ENCODE peak calls at places on chromosomes 12 and 14, in five cellular contexts. One of them, this sample, is unnamed.

GRCh38 chr12:13008741-13009380 is 8.8 kb upstream of the HEBP1 start:
- DNase-seq in NK-92 treated with Interleukin-12 subunit alpha and Interleukin-12 subunit beta, amount 100 ng/mL, for 24 hours: no peak
- DNase-seq in T-helper 1 cell: no peak
- DNase-seq in HEK293T: no peak
- DNase-seq in CD8-positive, alpha-beta memory T cell: no peak
- DNase-seq in this sample: no peak

GRCh38 chr12:105083551-105084105 is 630 bp downstream of the ALDH1L2 start:
- DNase-seq in CD8-positive, alpha-beta memory T cell: no peak
- DNase-seq in HEK293T: peak
- DNase-seq in T-helper 1 cell: no peak
- DNase-seq in NK-92 treated with Interleukin-12 subunit alpha and Interleukin-12 subunit beta, amount 100 ng/mL, for 24 hours: no peak
- DNase-seq in this sample: peak

GRCh38 chr14:50389668-50390441 is 6.8 kb downstream of the CDKL1 start:
- DNase-seq in HEK293T: no peak
- DNase-seq in T-helper 1 cell: no peak
- DNase-seq in NK-92 treated with Interleukin-12 subunit alpha and Interleukin-12 subunit beta, amount 100 ng/mL, for 24 hours: no peak
- DNase-seq in CD8-positive, alpha-beta memory T cell: no peak
- DNase-seq in this sample: no peak

GRCh38 chr12:22529281-22530060 is 14.9 kb downstream of the C2CD5 start:
- DNase-seq in CD8-positive, alpha-beta memory T cell: no peak
- DNase-seq in T-helper 1 cell: no peak
- DNase-seq in HEK293T: no peak
- DNase-seq in NK-92 treated with Interleukin-12 subunit alpha and Interleukin-12 subunit beta, amount 100 ng/mL, for 24 hours: no peak
- DNase-seq in this sample: no peak

GRCh38 chr12:98935847-98936246 is 290.8 kb downstream of the APAF1 start:
- DNase-seq in NK-92 treated with Interleukin-12 subunit alpha and Interleukin-12 subunit beta, amount 100 ng/mL, for 24 hours: no peak
- DNase-seq in HEK293T: no peak
- DNase-seq in T-helper 1 cell: no peak
- DNase-seq in CD8-positive, alpha-beta memory T cell: no peak
- DNase-seq in this sample: no peak

GRCh38 chr14:99479903-99480855 is 480 bp downstream of the SETD3 start:
- DNase-seq in CD8-positive, alpha-beta memory T cell: peak
- DNase-seq in NK-92 treated with Interleukin-12 subunit alpha and Interleukin-12 subunit beta, amount 100 ng/mL, for 24 hours: peak
- DNase-seq in HEK293T: peak
- DNase-seq in T-helper 1 cell: peak
- DNase-seq in this sample: peak

GRCh38 chr14:26598081-26598671 is 343 bp upstream of the NOVA1 start:
- DNase-seq in T-helper 1 cell: no peak
- DNase-seq in CD8-positive, alpha-beta memory T cell: no peak
- DNase-seq in NK-92 treated with Interleukin-12 subunit alpha and Interleukin-12 subunit beta, amount 100 ng/mL, for 24 hours: no peak
- DNase-seq in HEK293T: peak
- DNase-seq in this sample: peak

GRCh38 chr14:90263748-90264449 is 7.5 kb downstream of the PSMC1 start:
- DNase-seq in NK-92 treated with Interleukin-12 subunit alpha and Interleukin-12 subunit beta, amount 100 ng/mL, for 24 hours: no peak
- DNase-seq in T-helper 1 cell: no peak
- DNase-seq in CD8-positive, alpha-beta memory T cell: no peak
- DNase-seq in HEK293T: no peak
- DNase-seq in this sample: no peak

GRCh38 chr14:103495854-103496253 is 26.8 kb downstream of the CKB start:
- DNase-seq in CD8-positive, alpha-beta memory T cell: no peak
- DNase-seq in HEK293T: no peak
- DNase-seq in T-helper 1 cell: no peak
- DNase-seq in NK-92 treated with Interleukin-12 subunit alpha and Interleukin-12 subunit beta, amount 100 ng/mL, for 24 hours: no peak
- DNase-seq in this sample: no peak

GRCh38 chr12:20367731-20368652 is at the start of gene PDE3A:
- DNase-seq in HEK293T: peak
- DNase-seq in CD8-positive, alpha-beta memory T cell: no peak
- DNase-seq in T-helper 1 cell: no peak
- DNase-seq in NK-92 treated with Interleukin-12 subunit alpha and Interleukin-12 subunit beta, amount 100 ng/mL, for 24 hours: no peak
- DNase-seq in this sample: no peak

GRCh38 chr14:76917158-76917596 is 91.0 kb downstream of the LRRC74A start:
- DNase-seq in NK-92 treated with Interleukin-12 subunit alpha and Interleukin-12 subunit beta, amount 100 ng/mL, for 24 hours: no peak
- DNase-seq in T-helper 1 cell: no peak
- DNase-seq in CD8-positive, alpha-beta memory T cell: no peak
- DNase-seq in HEK293T: peak
- DNase-seq in this sample: no peak

GRCh38 chr12:32561931-32562341 is 117.2 kb upstream of the DNM1L start:
- DNase-seq in CD8-positive, alpha-beta memory T cell: no peak
- DNase-seq in T-helper 1 cell: no peak
- DNase-seq in NK-92 treated with Interleukin-12 subunit alpha and Interleukin-12 subunit beta, amount 100 ng/mL, for 24 hours: no peak
- DNase-seq in HEK293T: no peak
- DNase-seq in this sample: no peak